ENCODE peak calls at places on chromosomes 13 and 19, in ten cellular contexts. I, W, S, E, T, A, X, B, F and M are unnamed samples.

GRCh38 chr13:79966039-79966438 is 374.9 kb downstream of the SPRY2 start:
- DNase-seq in W (no peak), T (no peak), A (no peak), B (no peak), F (no peak), E (no peak), X (no peak), S (no peak), I (peak), M (no peak)

GRCh38 chr13:60572003-60572792 is 175.2 kb downstream of the TDRD3 start:
- DNase-seq in T (no peak), A (no peak), F (no peak), S (no peak), B (no peak), I (peak), W (no peak), X (peak), E (peak), M (no peak)

GRCh38 chr13:25753976-25754375 is 297.8 kb downstream of the SHISA2 start:
- DNase-seq in F (no peak), B (no peak), A (no peak), W (no peak), T (no peak), S (no peak), E (no peak), X (no peak), I (no peak), M (no peak)

GRCh38 chr19:50668416-50669318 is 19.4 kb downstream of the C19orf81 start:
- DNase-seq in A (no peak), I (no peak), F (no peak), X (no peak), E (no peak), S (no peak), T (no peak), B (no peak), W (no peak), M (peak)

GRCh38 chr19:13764821-13765394 is 586 bp downstream of the MRI1 start:
- DNase-seq in I (peak), X (no peak), F (no peak), S (peak), T (peak), B (peak), E (no peak), W (peak), A (peak), M (peak)

GRCh38 chr13:68081051-68081450 is 850.9 kb upstream of the PCDH9 start:
- DNase-seq in I (no peak), T (no peak), F (no peak), W (no peak), S (no peak), E (no peak), X (no peak), B (no peak), A (no peak), M (no peak)

GRCh38 chr13:25227690-25228089 is 55.6 kb upstream of the AMER2 start:
- DNase-seq in S (no peak), X (no peak), F (no peak), B (no peak), T (no peak), E (no peak), A (no peak), W (no peak), I (no peak), M (no peak)

GRCh38 chr19:41753936-41754529 is 1.3 kb upstream of the CEACAM6 start:
- DNase-seq in S (peak), F (peak), A (no peak), X (peak), W (peak), B (no peak), T (peak), I (peak), E (peak), M (peak)

GRCh38 chr19:8141726-8142524 is 7.5 kb downstream of the FBN3 start:
- DNase-seq in T (no peak), B (no peak), E (no peak), W (no peak), I (no peak), F (no peak), X (no peak), A (no peak), S (peak), M (no peak)

GRCh38 chr19:10112037-10112751 is 701 bp downstream of the P2RY11 start:
- DNase-seq in I (no peak), T (peak), B (no peak), A (peak), X (no peak), W (no peak), S (no peak), E (no peak), F (no peak), M (no peak)

GRCh38 chr19:58538257-58539168 is 5.4 kb upstream of the TRIM28 start:
- DNase-seq in I (peak), A (no peak), E (no peak), W (peak), F (no peak), B (peak), T (no peak), S (no peak), X (no peak), M (peak)

GRCh38 chr19:10335149-10336053 is 2.1 kb upstream of the RAVER1 start:
- DNase-seq in A (no peak), W (no peak), X (no peak), F (no peak), I (no peak), T (no peak), B (no peak), S (no peak), E (no peak), M (peak)

GRCh38 chr19:10899171-10899653 is 27.9 kb downstream of the CARM1 start:
- DNase-seq in S (peak), F (no peak), E (no peak), X (peak), I (no peak), W (no peak), T (peak), B (peak), A (peak), M (no peak)

GRCh38 chr13:78680064-78680463 is 21.1 kb upstream of the OBI1 start:
- DNase-seq in W (no peak), E (no peak), B (no peak), I (no peak), X (no peak), T (no peak), F (no peak), A (no peak), S (no peak), M (no peak)

GRCh38 chr13:26628706-26629105 is 71.2 kb downstream of the WASF3 start:
- DNase-seq in I (peak), E (peak), B (peak), X (no peak), A (no peak), F (no peak), S (no peak), W (no peak), T (peak), M (no peak)

GRCh38 chr19:610801-611505 is 21.3 kb downstream of the HCN2 start:
- DNase-seq in T (peak), A (no peak), E (peak), W (no peak), S (peak), I (peak), X (no peak), F (no peak), B (peak), M (peak)

GRCh38 chr13:60169239-60170031 is 5.7 kb upstream of the DIAPH3 start:
- DNase-seq in S (no peak), T (no peak), E (no peak), W (no peak), B (no peak), F (no peak), A (no peak), X (no peak), I (no peak), M (no peak)

GRCh38 chr19:51798958-51799310 is 4.0 kb downstream of the FPR3 start:
- DNase-seq in S (peak), F (no peak), W (no peak), B (peak), I (no peak), A (no peak), T (peak), E (no peak), X (no peak), M (no peak)

GRCh38 chr13:44373247-44373600 is 400 bp upstream of the SERP2 start:
- DNase-seq in A (no peak), X (no peak), I (no peak), B (peak), F (no peak), S (no peak), E (no peak), W (no peak), T (no peak), M (no peak)

GRCh38 chr19:6970478-6970877 is 50.8 kb downstream of the MBD3L2B start:
- DNase-seq in S (peak), X (no peak), W (no peak), E (no peak), F (no peak), T (no peak), B (no peak), I (no peak), A (no peak), M (no peak)

GRCh38 chr13:65292488-65292901 is 1937.6 kb downstream of the PCDH9 start:
- DNase-seq in B (no peak), T (no peak), F (no peak), I (peak), X (peak), A (no peak), W (no peak), S (no peak), E (peak), M (no peak)

GRCh38 chr19:38852231-38853044 is 2.7 kb upstream of the HNRNPL start:
- DNase-seq in A (peak), T (peak), F (peak), S (peak), I (peak), B (peak), E (peak), W (peak), X (peak), M (no peak)

GRCh38 chr19:51407631-51408131 is 9.8 kb downstream of the SIGLEC10 start:
- DNase-seq in I (peak), F (no peak), X (peak), A (no peak), E (peak), S (peak), W (no peak), B (peak), T (peak), M (no peak)

GRCh38 chr13:80010286-80010831 is 330.6 kb downstream of the SPRY2 start:
- DNase-seq in X (no peak), E (no peak), S (peak), A (no peak), W (no peak), T (no peak), F (no peak), B (no peak), I (no peak), M (no peak)

GRCh38 chr19:3207466-3208242 is 16.8 kb upstream of the CELF5 start:
- DNase-seq in F (no peak), S (no peak), A (peak), I (no peak), X (no peak), B (no peak), E (no peak), T (no peak), W (no peak), M (peak)

GRCh38 chr19:1445185-1445931 is 4.6 kb upstream of the APC2 start:
- DNase-seq in B (peak), E (peak), S (peak), F (peak), W (peak), X (peak), I (peak), A (peak), T (peak), M (peak)

GRCh38 chr13:107099661-107100060 is 531.7 kb upstream of the ARGLU1 start:
- DNase-seq in I (no peak), S (no peak), W (no peak), A (no peak), X (no peak), B (no peak), F (no peak), E (peak), T (no peak), M (no peak)

GRCh38 chr13:74929436-74929835 is 552.5 kb downstream of the TBC1D4 start:
- DNase-seq in X (no peak), W (no peak), E (peak), F (no peak), S (no peak), I (peak), A (no peak), T (no peak), B (no peak), M (no peak)

GRCh38 chr13:108227651-108228272 is 9.6 kb downstream of the ABHD13 start:
- DNase-seq in E (peak), B (no peak), X (peak), A (no peak), S (peak), I (peak), F (no peak), W (peak), T (no peak), M (peak)

GRCh38 chr13:109730832-109731335 is 55.5 kb downstream of the IRS2 start:
- DNase-seq in I (no peak), B (no peak), T (no peak), S (no peak), E (peak), W (no peak), A (no peak), F (no peak), X (no peak), M (no peak)

GRCh38 chr13:37360556-37360955 is 238.0 kb downstream of the POSTN start:
- DNase-seq in E (no peak), F (no peak), X (no peak), B (no peak), T (no peak), W (no peak), A (no peak), I (peak), S (no peak), M (no peak)

GRCh38 chr19:12769689-12770088 is 5.7 kb downstream of the HOOK2 start:
- DNase-seq in X (no peak), S (no peak), A (peak), B (no peak), F (no peak), T (peak), I (no peak), E (no peak), W (peak), M (peak)

GRCh38 chr13:110047511-110047910 is 259.4 kb downstream of the COL4A1 start:
- DNase-seq in A (no peak), I (peak), B (peak), E (no peak), T (no peak), W (no peak), F (no peak), S (peak), X (no peak), M (no peak)

GRCh38 chr13:39419068-39419467 is 183.9 kb downstream of the LHFPL6 start:
- DNase-seq in A (no peak), S (no peak), E (no peak), I (no peak), W (no peak), T (no peak), B (no peak), X (no peak), F (no peak), M (no peak)

GRCh38 chr13:39417643-39418042 is 185.3 kb downstream of the LHFPL6 start:
- DNase-seq in F (no peak), S (no peak), I (peak), A (no peak), T (no peak), B (no peak), E (peak), X (peak), W (peak), M (no peak)

GRCh38 chr13:39418424-39418823 is 184.6 kb downstream of the LHFPL6 start:
- DNase-seq in W (no peak), F (no peak), A (no peak), E (no peak), B (no peak), T (no peak), S (no peak), I (no peak), X (no peak), M (no peak)

GRCh38 chr13:39415403-39415802 is 187.6 kb downstream of the LHFPL6 start:
- DNase-seq in S (peak), I (peak), B (no peak), E (peak), W (peak), A (no peak), T (no peak), X (peak), F (no peak), M (no peak)

DNA sequence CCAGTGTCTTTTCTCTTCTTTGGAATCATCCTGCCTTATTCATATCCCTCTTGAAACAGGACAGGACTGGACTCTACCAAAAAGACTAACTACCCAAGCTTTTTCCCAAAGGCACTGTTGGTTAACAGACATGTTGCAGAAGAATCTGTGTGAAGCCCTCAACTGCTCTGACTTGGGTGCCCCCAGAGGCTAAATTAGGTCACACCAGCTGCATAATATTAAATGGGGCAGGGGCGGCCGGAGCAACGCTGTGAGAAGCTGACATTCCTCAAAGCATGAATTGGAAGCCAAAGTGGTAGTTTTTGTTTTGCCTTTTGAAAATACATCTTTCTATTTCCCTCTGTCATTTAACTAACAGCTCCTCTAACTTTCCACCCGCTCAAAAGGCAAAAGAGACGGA is 185.9 kb downstream of the LHFPL6 start:
- DNase-seq in X (no peak), I (peak), E (peak), T (no peak), S (no peak), B (no peak), F (no peak), W (peak), A (no peak), M (peak)
- TF ChIP-seq CTCF in X (no peak), I (peak), E (peak), T (no peak), S (no peak), B (no peak), F (no peak), W (peak), A (no peak), M (peak)

GRCh38 chr13:51924756-51925544 is 63.2 kb downstream of the CCDC70 start:
- DNase-seq in T (no peak), I (no peak), S (no peak), X (no peak), F (no peak), B (no peak), E (no peak), W (no peak), A (no peak), M (no peak)
- TF ChIP-seq CTCF in T (no peak), I (no peak), S (no peak), X (no peak), F (no peak), B (no peak), E (no peak), W (no peak), A (no peak), M (no peak)

GRCh38 chr19:4278010-4278409 is 1.1 kb upstream of the SHD start:
- DNase-seq in F (no peak), W (no peak), E (no peak), S (no peak), T (no peak), B (no peak), X (no peak), I (no peak), A (no peak), M (no peak)

GRCh38 chr19:4277051-4277700 is 1.9 kb upstream of the SHD start:
- DNase-seq in W (no peak), I (no peak), S (no peak), T (no peak), X (no peak), E (no peak), B (no peak), A (no peak), F (no peak), M (no peak)

GRCh38 chr19:4278460-4278901 is 585 bp upstream of the SHD start:
- DNase-seq in W (no peak), A (no peak), T (no peak), X (no peak), B (no peak), F (no peak), S (no peak), I (no peak), E (no peak), M (no peak)

GRCh38 chr19:4279530-4280422 is 710 bp downstream of the SHD start:
- DNase-seq in A (no peak), W (no peak), F (no peak), T (no peak), S (no peak), X (no peak), E (no peak), I (no peak), B (no peak), M (no peak)

DNA sequence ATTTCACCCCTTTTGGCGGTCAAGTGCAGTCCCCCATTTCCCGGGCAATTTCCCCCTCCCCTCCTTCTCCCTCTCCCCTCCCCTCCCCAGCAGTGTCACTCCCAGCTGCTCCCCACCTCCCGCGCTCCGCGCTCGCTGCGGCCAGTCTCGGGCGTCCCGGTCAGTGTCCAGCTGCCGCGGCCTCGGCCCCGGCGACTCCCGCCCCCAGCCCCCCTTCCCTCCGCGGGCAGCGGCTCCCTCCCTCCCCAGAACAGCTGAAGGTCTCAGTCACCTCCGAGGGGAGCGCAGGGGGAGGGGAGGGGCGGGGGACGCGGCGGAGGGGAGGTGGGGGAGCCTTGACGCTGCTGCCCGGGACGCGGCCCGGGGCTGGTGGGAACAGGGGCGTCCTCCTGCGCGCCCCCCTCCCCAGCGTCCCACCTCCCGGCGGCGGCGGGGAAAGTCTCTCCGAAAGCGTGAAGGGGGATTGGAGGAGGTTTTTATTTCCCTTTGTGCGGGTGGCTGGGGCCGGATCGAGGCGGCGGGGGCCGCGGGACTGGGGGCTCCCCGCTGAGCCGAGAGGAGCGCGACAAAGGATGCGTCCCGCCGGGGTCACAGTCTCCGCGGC is at the start of gene SHD:
- DNase-seq in I (no peak), S (no peak), F (no peak), T (no peak), X (no peak), W (peak), E (no peak), A (no peak), B (no peak), M (peak)
- TF ChIP-seq CTCF in I (no peak), S (no peak), F (no peak), T (no peak), X (no peak), W (no peak), E (no peak), A (no peak), B (no peak), M (no peak)

GRCh38 chr13:28376604-28377003 is 118.3 kb downstream of the FLT1 start:
- DNase-seq in A (no peak), I (no peak), X (no peak), S (no peak), E (no peak), F (no peak), B (no peak), T (no peak), W (no peak), M (no peak)
- TF ChIP-seq CTCF in A (no peak), I (no peak), X (no peak), S (no peak), E (no peak), F (no peak), B (no peak), T (no peak), W (no peak), M (no peak)

GRCh38 chr13:42875448-42876269 is 94.3 kb downstream of the FAM216B start:
- DNase-seq in T (no peak), F (no peak), X (no peak), S (no peak), B (no peak), E (no peak), W (peak), I (peak), A (no peak), M (peak)
- TF ChIP-seq CTCF in T (no peak), F (no peak), X (no peak), S (no peak), B (no peak), E (peak), W (peak), I (peak), A (no peak), M (peak)

DNA sequence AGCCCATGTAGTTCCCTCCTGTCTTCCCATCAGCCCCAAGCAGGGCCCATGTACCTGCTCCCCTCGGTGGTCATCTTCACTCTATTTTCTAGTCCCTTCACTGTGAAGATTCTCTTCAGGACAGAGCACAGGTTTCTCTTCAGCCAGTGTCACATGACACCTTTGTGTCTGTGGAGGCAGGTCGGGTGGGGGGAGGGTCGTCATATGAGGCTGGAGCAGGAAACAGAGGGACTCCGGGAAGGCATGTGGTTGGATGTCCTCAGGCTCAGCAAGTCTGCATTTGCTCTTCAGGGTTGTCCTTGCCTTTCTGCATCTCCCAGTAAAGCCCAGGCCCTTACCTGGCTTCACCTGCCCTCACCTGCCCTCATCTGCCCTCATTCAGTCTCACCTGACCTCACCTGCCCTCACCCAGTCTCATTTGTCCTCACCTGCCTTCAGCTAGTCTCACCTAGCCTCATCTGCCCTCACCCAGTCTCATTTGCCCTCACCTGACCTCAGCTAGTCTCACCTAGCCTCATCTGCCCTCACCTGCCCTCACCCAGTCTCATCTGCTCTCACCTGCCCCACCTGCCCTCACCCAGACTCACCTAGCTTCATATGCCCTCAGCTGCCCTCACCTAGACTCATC is 120.3 kb downstream of the ZDHHC20 start:
- DNase-seq in T (no peak), X (no peak), F (no peak), B (no peak), I (no peak), W (no peak), E (no peak), S (no peak), A (no peak), M (no peak)
- TF ChIP-seq CTCF in T (no peak), X (no peak), F (no peak), B (no peak), I (no peak), W (no peak), E (no peak), S (no peak), A (no peak), M (no peak)